ENCODE peak calls at places on chromosomes 5 and 9, in six cellular contexts. K is SK-N-SH, G is cardiac muscle cell, E is fibroblast of lung, P is suprapubic skin, Y is A549. V is an unnamed sample.

GRCh38 chr5:35785601-35786085 is 71.0 kb upstream of the IL7R start:
- DNase-seq in K (no peak), G (no peak), E (no peak), P (no peak), Y (no peak), V (no peak)

GRCh38 chr9:134363450-134363849 is 37.2 kb downstream of the RXRA start:
- DNase-seq in K (no peak), G (no peak), E (no peak), P (no peak), Y (no peak), V (peak)

GRCh38 chr5:147391781-147392180 is 118.1 kb downstream of the DPYSL3 start:
- DNase-seq in K (peak), G (peak), E (peak), P (no peak), Y (peak), V (peak)

GRCh38 chr5:17024686-17025180 is 88.6 kb upstream of the MYO10 start:
- DNase-seq in K (no peak), G (peak), E (peak), P (no peak), Y (peak), V (no peak)

GRCh38 chr9:137385061-137385655 is 37.8 kb downstream of the EXD3 start:
- DNase-seq in K (no peak), G (no peak), E (no peak), P (peak), Y (no peak), V (no peak)

GRCh38 chr5:119269061-119269579 is 86.7 kb upstream of the TNFAIP8 start:
- DNase-seq in K (peak), G (no peak), E (peak), P (peak), Y (peak), V (peak)

GRCh38 chr9:19998823-19999455 is 210.1 kb upstream of the SLC24A2 start:
- DNase-seq in K (no peak), G (no peak), E (no peak), P (no peak), Y (no peak), V (no peak)

GRCh38 chr5:19853616-19854240 is 134.3 kb downstream of the CDH18 start:
- DNase-seq in K (no peak), G (peak), E (peak), P (no peak), Y (no peak), V (no peak)

GRCh38 chr5:117999939-118000549 is 988.3 kb downstream of the DTWD2 start:
- DNase-seq in K (no peak), G (no peak), E (peak), P (no peak), Y (no peak), V (no peak)

GRCh38 chr9:73264636-73265035 is 113.0 kb downstream of the ANXA1 start:
- DNase-seq in K (no peak), G (no peak), E (no peak), P (no peak), Y (no peak), V (no peak)

GRCh38 chr5:127849891-127850290 is 146.7 kb downstream of the CCDC192 start:
- DNase-seq in K (no peak), G (no peak), E (no peak), P (no peak), Y (no peak), V (no peak)

GRCh38 chr9:22990349-22990748 is 543.7 kb downstream of the DMRTA1 start:
- DNase-seq in K (no peak), G (no peak), E (no peak), P (no peak), Y (no peak), V (no peak)

GRCh38 chr5:8897316-8897715 is 648.6 kb downstream of the SEMA5A start:
- DNase-seq in K (no peak), G (no peak), E (no peak), P (no peak), Y (no peak), V (no peak)

GRCh38 chr9:121827251-121827967 is 176.0 kb downstream of the DAB2IP start:
- DNase-seq in K (no peak), G (no peak), E (no peak), P (no peak), Y (no peak), V (no peak)

GRCh38 chr9:137441935-137442321 is 771 bp upstream of the ENTPD8 start:
- DNase-seq in K (no peak), G (no peak), E (no peak), P (no peak), Y (no peak), V (no peak)

GRCh38 chr5:111236995-111237394 is 12.8 kb downstream of the CAMK4 start:
- DNase-seq in K (no peak), G (no peak), E (no peak), P (no peak), Y (no peak), V (no peak)

GRCh38 chr9:21031091-21031817 is at the start of gene HACD4:
- DNase-seq in K (peak), G (peak), E (peak), P (peak), Y (peak), V (peak)

GRCh38 chr5:69331528-69332445 is 814 bp downstream of the CCDC125 start:
- DNase-seq in K (no peak), G (no peak), E (no peak), P (no peak), Y (no peak), V (peak)

GRCh38 chr5:120345947-120346346 is 118.2 kb upstream of the PRR16 start:
- DNase-seq in K (no peak), G (no peak), E (no peak), P (no peak), Y (peak), V (no peak)

GRCh38 chr5:97425511-97425910 is 242.5 kb upstream of the RIOK2 start:
- DNase-seq in K (no peak), G (peak), E (peak), P (no peak), Y (no peak), V (no peak)

GRCh38 chr5:176837707-176838115 is 27.4 kb downstream of the UNC5A start:
- DNase-seq in K (no peak), G (peak), E (peak), P (peak), Y (peak), V (peak)

GRCh38 chr9:71446499-71447411 is 321.6 kb downstream of the CEMIP2 start:
- DNase-seq in K (peak), G (peak), E (peak), P (no peak), Y (peak), V (peak)
- TF ChIP-seq CTCF in K (no peak), G (peak), E (peak), P (no peak), Y (peak), V (no peak)

DNA sequence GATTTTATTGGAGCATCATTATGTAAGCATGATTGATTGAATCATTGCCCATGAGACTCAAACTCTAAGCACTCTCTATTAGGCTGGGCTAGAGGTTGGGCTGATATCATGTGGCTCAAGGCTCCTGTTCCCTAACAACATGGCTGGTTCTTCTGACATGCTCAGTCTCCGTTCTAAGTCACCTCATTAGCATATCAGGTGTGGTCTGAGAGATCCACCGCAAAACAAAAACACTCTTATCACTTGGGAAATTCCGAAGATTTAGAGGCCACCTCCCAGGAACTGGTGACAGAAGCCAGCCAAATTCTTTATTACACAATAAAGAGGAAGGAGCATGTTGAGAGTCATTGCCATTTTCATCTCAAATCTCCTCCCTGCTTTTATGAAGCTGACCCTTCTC is 107.6 kb downstream of the MSX2 start:
- DNase-seq in K (no peak), G (peak), E (no peak), P (no peak), Y (no peak), V (no peak)
- H3K4me3 ChIP-seq in K (no peak), G (no peak), E (no peak), P (no peak), Y (no peak), V (no peak)

DNA sequence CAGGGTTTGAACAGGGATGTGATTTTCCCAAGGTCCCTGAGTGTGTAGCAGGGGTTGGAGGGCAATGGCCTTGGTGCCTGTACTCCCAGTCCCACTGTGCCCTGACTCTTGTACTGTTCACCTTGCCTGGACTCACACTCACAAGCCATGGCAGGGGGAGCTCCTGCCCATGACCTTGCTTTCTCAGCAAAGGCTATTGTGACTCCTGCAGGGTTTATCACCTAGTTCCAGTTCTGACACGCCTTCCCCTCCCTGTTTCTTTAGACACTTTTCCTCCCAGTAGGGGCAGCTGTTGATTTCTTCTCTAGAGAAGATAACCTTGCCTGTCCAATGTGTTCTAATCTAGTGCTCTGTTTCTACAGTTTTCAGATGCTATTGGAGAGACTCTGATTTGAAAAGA is 139.5 kb downstream of the FSTL4 start:
- DNase-seq in K (no peak), G (no peak), E (no peak), P (no peak), Y (no peak), V (no peak)
- TF ChIP-seq CTCF in K (no peak), G (no peak), E (no peak), P (no peak), Y (no peak), V (no peak)

GRCh38 chr5:179906294-179906794 is 1.4 kb downstream of the TBC1D9B start:
- DNase-seq in K (no peak), G (no peak), E (no peak), P (no peak), Y (no peak), V (no peak)

GRCh38 chr5:179906795-179907569 is 715 bp downstream of the TBC1D9B start:
- DNase-seq in K (peak), G (peak), E (peak), P (no peak), Y (no peak), V (peak)

GRCh38 chr5:179907570-179908324 is at the start of gene TBC1D9B:
- DNase-seq in K (peak), G (peak), E (peak), P (peak), Y (peak), V (peak)

GRCh38 chr5:179909224-179909623 is 1.5 kb upstream of the TBC1D9B start:
- DNase-seq in K (no peak), G (no peak), E (no peak), P (no peak), Y (no peak), V (no peak)

GRCh38 chr5:179908528-179908927 is 831 bp upstream of the TBC1D9B start:
- DNase-seq in K (peak), G (no peak), E (no peak), P (no peak), Y (no peak), V (no peak)
- H3K4me3 ChIP-seq in K (no peak), G (no peak), E (no peak), P (peak), Y (no peak), V (peak)

GRCh38 chr5:22887566-22887965 is 34.4 kb upstream of the CDH12 start:
- DNase-seq in K (no peak), G (no peak), E (no peak), P (no peak), Y (no peak), V (no peak)

GRCh38 chr5:22892441-22892840 is 39.3 kb upstream of the CDH12 start:
- DNase-seq in K (no peak), G (no peak), E (peak), P (no peak), Y (no peak), V (no peak)

DNA sequence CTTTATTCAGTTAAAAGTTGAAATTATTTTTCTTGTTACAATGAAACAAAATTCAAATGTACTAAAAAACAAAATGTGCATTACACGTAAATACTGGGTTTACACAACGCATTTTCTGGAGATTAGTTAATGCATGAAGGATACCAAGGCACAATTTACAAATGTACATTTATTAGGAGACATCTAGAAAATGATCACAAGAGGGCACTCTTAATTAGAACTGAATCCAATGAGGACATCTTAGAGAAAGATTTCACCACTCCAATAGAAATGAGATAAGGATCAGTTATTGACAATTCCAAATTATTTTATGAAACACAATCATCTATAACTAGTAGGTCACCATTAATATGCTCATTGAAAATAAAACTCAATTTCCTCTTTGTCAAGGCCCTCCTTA is 36.6 kb upstream of the CDH12 start:
- DNase-seq in K (no peak), G (no peak), E (peak), P (no peak), Y (no peak), V (no peak)
- TF ChIP-seq CTCF in K (no peak), G (no peak), E (peak), P (no peak), Y (no peak), V (no peak)

DNA sequence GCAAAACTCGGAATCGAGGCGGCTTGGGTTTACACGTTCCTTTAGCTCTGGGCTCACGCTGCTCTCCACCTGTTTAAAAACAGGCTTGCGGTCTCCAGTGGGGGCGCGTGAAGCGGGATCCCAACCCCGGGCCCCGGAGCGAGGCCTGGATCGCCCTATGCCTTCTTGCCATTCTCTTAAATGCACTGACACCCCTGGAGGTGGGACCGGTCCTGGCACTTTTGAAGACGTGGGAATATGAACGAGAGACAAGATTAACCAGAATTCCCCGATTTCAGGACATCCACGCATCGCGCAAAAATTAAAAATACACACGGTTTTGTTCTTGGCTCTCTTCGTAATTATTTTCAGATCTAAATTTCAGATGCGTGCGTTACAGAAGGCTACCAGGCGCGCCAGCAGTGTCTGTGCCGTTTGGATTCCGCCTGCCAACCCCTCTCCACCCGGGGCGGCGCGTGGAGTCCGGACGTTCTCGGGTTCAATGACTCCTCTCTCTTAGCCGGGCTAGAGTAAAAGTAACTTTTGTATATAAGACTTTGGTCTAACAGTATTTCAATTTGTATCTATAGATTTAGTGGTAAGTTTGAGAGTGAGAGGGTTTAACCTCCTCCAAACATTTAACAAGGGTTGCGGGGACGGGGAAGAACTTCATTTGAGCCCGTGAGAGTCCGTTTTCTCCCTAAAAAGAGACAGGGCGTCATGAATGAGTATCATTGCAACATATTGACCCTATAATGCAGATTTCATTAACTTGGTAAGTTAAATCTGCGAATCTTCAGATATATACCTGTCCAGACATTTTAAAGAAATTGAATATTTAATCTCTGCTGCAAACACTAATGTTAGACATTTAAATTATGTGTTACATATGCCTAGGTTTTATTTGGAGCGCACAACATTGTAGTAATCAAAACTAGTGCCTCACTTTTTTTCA is 3.8 kb downstream of the FOXD1 start:
- DNase-seq in K (peak), G (no peak), E (peak), P (no peak), Y (no peak), V (no peak)
- H3K4me3 ChIP-seq in K (peak), G (no peak), E (no peak), P (no peak), Y (no peak), V (no peak)

GRCh38 chr5:108924457-108924961 is 176.8 kb downstream of the FER start:
- DNase-seq in K (no peak), G (no peak), E (no peak), P (no peak), Y (peak), V (no peak)
- TF ChIP-seq CTCF in K (peak), G (peak), E (no peak), P (no peak), Y (no peak), V (no peak)

GRCh38 chr5:143495124-143495523 is 91.6 kb upstream of the NR3C1 start:
- DNase-seq in K (no peak), G (peak), E (peak), P (no peak), Y (peak), V (no peak)

GRCh38 chr5:143494162-143494561 is 90.7 kb upstream of the NR3C1 start:
- DNase-seq in K (no peak), G (peak), E (peak), P (no peak), Y (peak), V (no peak)

GRCh38 chr5:143491644-143492043 is 88.2 kb upstream of the NR3C1 start:
- DNase-seq in K (no peak), G (peak), E (peak), P (no peak), Y (peak), V (no peak)

GRCh38 chr5:143494595-143494994 is 91.1 kb upstream of the NR3C1 start:
- DNase-seq in K (no peak), G (no peak), E (no peak), P (no peak), Y (no peak), V (no peak)

GRCh38 chr5:143492783-143493182 is 89.3 kb upstream of the NR3C1 start:
- DNase-seq in K (no peak), G (no peak), E (no peak), P (no peak), Y (no peak), V (no peak)
- H3K4me3 ChIP-seq in K (no peak), G (no peak), E (no peak), P (no peak), Y (no peak), V (no peak)

GRCh38 chr5:174008922-174009321 is 20.0 kb downstream of the C5orf47 start:
- DNase-seq in K (no peak), G (no peak), E (no peak), P (no peak), Y (no peak), V (no peak)
- TF ChIP-seq CTCF in K (no peak), G (no peak), E (no peak), P (no peak), Y (no peak), V (no peak)